ENCODE peak calls at places on chromosome 7, in five cellular contexts. L is tibial nerve; S is fibroblast of gingiva; Y is activated T-cell treated with anti-CD3 and anti-CD28 coated beads, Interleukin-2, amount 50 U/mL, for 1 hour; W is fibroblast of lung. T is an unnamed sample.

GRCh38 chr7:42097756-42098155 is 139.3 kb downstream of the GLI3 start:
- DNase-seq in Y (no peak), L (no peak), S (peak; percentile 88), W (peak; percentile 82), T (peak; percentile 91)

GRCh38 chr7:13115157-13115772 is 427.8 kb downstream of the ARL4A start:
- DNase-seq in Y (no peak), L (no peak), S (peak; percentile 13), W (peak; percentile 25), T (no peak)

GRCh38 chr7:10104292-10104691 is 869.4 kb upstream of the PHF14 start:
- DNase-seq in W (no peak), S (no peak), Y (no peak), L (no peak), T (no peak)

GRCh38 chr7:5686131-5686530 is 95.3 kb downstream of the RNF216 start:
- DNase-seq in S (no peak), W (no peak), Y (no peak), L (no peak), T (no peak)

GRCh38 chr7:150451833-150452431 is 1.5 kb downstream of the GIMAP8 start:
- DNase-seq in S (no peak), Y (peak; percentile 53), W (no peak), L (no peak), T (no peak)

GRCh38 chr7:21944616-21945373 is 904 bp downstream of the CDCA7L start:
- DNase-seq in Y (peak; percentile 53), L (no peak), S (no peak), W (peak; percentile 17), T (peak; percentile 30)

GRCh38 chr7:34060548-34060947 is 155.2 kb downstream of the BMPER start:
- DNase-seq in Y (no peak), W (peak; percentile 66), L (no peak), S (peak; percentile 81), T (peak; percentile 57)

GRCh38 chr7:137685439-137686164 is 161.2 kb downstream of the DGKI start:
- DNase-seq in S (no peak), W (peak; percentile 16), Y (no peak), L (no peak), T (no peak)

GRCh38 chr7:38929460-38930171 is 20.6 kb upstream of the VPS41 start:
- DNase-seq in L (no peak), Y (no peak), W (peak; percentile 60), S (no peak), T (peak; percentile 25)

GRCh38 chr7:104923010-104923421 is 91.0 kb upstream of the KMT2E start:
- DNase-seq in Y (peak; percentile 70), L (peak; percentile 52), S (peak; percentile 88), W (peak; percentile 82), T (peak; percentile 91)

GRCh38 chr7:129295015-129295423 is 70.2 kb downstream of the AHCYL2 start:
- DNase-seq in L (no peak), Y (no peak), S (peak; percentile 90), W (peak; percentile 45), T (no peak)

GRCh38 chr7:98354052-98354451 is 46.8 kb downstream of the BAIAP2L1 start:
- DNase-seq in L (no peak), S (no peak), W (no peak), Y (no peak), T (peak; percentile 17)

GRCh38 chr7:116565981-116566380 is 41.1 kb downstream of the CAV1 start:
- DNase-seq in Y (no peak), L (no peak), W (no peak), S (no peak), T (no peak)

GRCh38 chr7:31864646-31865045 is 177.6 kb downstream of the PPP1R17 start:
- DNase-seq in W (peak; percentile 12), L (no peak), Y (no peak), S (no peak), T (no peak)

GRCh38 chr7:102412548-102412947 is 16.4 kb downstream of the PRKRIP1 start:
- DNase-seq in S (peak; percentile 24), Y (peak; percentile 67), L (no peak), W (peak; percentile 23), T (peak; percentile 35)

GRCh38 chr7:132545756-132546155 is 30.5 kb downstream of the PLXNA4 start:
- DNase-seq in Y (no peak), L (no peak), S (no peak), W (peak; percentile 65), T (no peak)

GRCh38 chr7:138837627-138838026 is 39.6 kb upstream of the ATP6V0A4 start:
- DNase-seq in W (no peak), L (no peak), S (no peak), Y (no peak), T (no peak)

GRCh38 chr7:80942261-80943041 is 23.6 kb upstream of the SEMA3C start:
- DNase-seq in S (peak; percentile 99), Y (no peak), L (no peak), W (peak; percentile 99), T (peak; percentile 90)

GRCh38 chr7:91596287-91596686 is 284.2 kb downstream of the MTERF1 start:
- DNase-seq in S (no peak), Y (no peak), L (no peak), W (no peak), T (no peak)

GRCh38 chr7:111931016-111931517 is 275.1 kb downstream of the DOCK4 start:
- DNase-seq in S (peak; percentile 16), Y (no peak), L (no peak), W (peak; percentile 71), T (peak; percentile 33)

GRCh38 chr7:73844848-73845460 is 2.6 kb upstream of the METTL27 start:
- DNase-seq in W (peak; percentile 62), S (peak; percentile 51), L (no peak), Y (no peak), T (peak; percentile 63)

GRCh38 chr7:155466142-155466813 is 8.3 kb downstream of the EN2 start:
- DNase-seq in Y (no peak), W (no peak), S (no peak), L (no peak), T (no peak)

GRCh38 chr7:152512711-152513110 is 76.9 kb upstream of the KMT2C start:
- DNase-seq in S (no peak), L (no peak), Y (no peak), W (no peak), T (no peak)

GRCh38 chr7:105014725-105015630 is 973 bp downstream of the KMT2E start:
- DNase-seq in L (peak; percentile 35), W (peak; percentile 42), S (peak; percentile 45), Y (peak; percentile 61), T (peak; percentile 70)

GRCh38 chr7:15309891-15310290 is 251.9 kb downstream of the AGMO start:
- DNase-seq in L (no peak), Y (no peak), S (peak; percentile 82), W (peak; percentile 12), T (no peak)

GRCh38 chr7:156764016-156764669 is 123.6 kb downstream of the RNF32 start:
- DNase-seq in S (peak; percentile 73), L (no peak), Y (no peak), W (peak; percentile 74), T (peak; percentile 87)

GRCh38 chr7:108407674-108408073 is 48.6 kb downstream of the NRCAM start:
- DNase-seq in W (no peak), L (no peak), Y (no peak), S (no peak), T (no peak)

GRCh38 chr7:97094531-97094930 is 23.0 kb upstream of the SDHAF3 start:
- DNase-seq in L (no peak), W (no peak), Y (no peak), S (no peak), T (no peak)

GRCh38 chr7:79622781-79623180 is 169.3 kb upstream of the MAGI2 start:
- DNase-seq in W (no peak), L (no peak), S (no peak), Y (no peak), T (no peak)